ENCODE peak calls at places on chromosomes 7 and 10, in ten cellular contexts. G is activated CD8-positive, alpha-beta T cell treated with anti-CD3 and anti-CD28 coated beads for 36 hours; P is osteocyte; F is AG10803; N is left kidney; A is thyroid gland; R is ovary; I is NCI-H748 treated with DMSO at 0.1 percent for 48 hours; L is posterior vena cava; K is GM04503. O is an unnamed sample.

GRCh38 chr7:155584763-155585531 is 38.6 kb upstream of the CNPY1 start:
- DNase-seq in G (no peak), P (no peak), F (no peak), N (peak), A (no peak), R (peak), I (no peak), L (peak), K (no peak), O (no peak)

GRCh38 chr10:45374451-45375052 is 536 bp downstream of the ALOX5 start:
- DNase-seq in G (no peak), P (no peak), F (no peak), N (peak), A (peak), R (no peak), I (no peak), L (peak), K (no peak), O (no peak)

GRCh38 chr10:47039558-47039905 is 128.3 kb downstream of the PTPN20 start:
- DNase-seq in G (no peak), P (no peak), F (no peak), N (peak), A (no peak), R (peak), I (no peak), L (no peak), K (no peak), O (no peak)

GRCh38 chr10:28054211-28054888 is 55.5 kb upstream of the ODAD2 start:
- DNase-seq in G (no peak), P (no peak), F (peak), N (no peak), A (no peak), R (no peak), I (no peak), L (no peak), K (peak), O (no peak)

GRCh38 chr7:142868188-142868811 is 13.4 kb downstream of the EPHB6 start:
- DNase-seq in G (no peak), P (no peak), F (no peak), N (no peak), A (no peak), R (no peak), I (no peak), L (no peak), K (no peak), O (no peak)

GRCh38 chr10:93745411-93746065 is 12.2 kb upstream of the LGI1 start:
- DNase-seq in G (no peak), P (no peak), F (peak), N (peak), A (no peak), R (no peak), I (no peak), L (no peak), K (no peak), O (no peak)

GRCh38 chr7:107469836-107470416 is at the start of gene GPR22:
- DNase-seq in G (no peak), P (no peak), F (no peak), N (no peak), A (no peak), R (no peak), I (no peak), L (no peak), K (no peak), O (no peak)

GRCh38 chr10:30127120-30127541 is 67.7 kb upstream of the JCAD start:
- DNase-seq in G (no peak), P (no peak), F (peak), N (no peak), A (no peak), R (no peak), I (no peak), L (no peak), K (peak), O (no peak)

GRCh38 chr7:73948287-73948686 is 79.7 kb upstream of the ELN start:
- DNase-seq in G (no peak), P (no peak), F (no peak), N (no peak), A (no peak), R (no peak), I (no peak), L (no peak), K (no peak), O (no peak)

GRCh38 chr7:45987521-45988290 is 66.6 kb upstream of the IGFBP3 start:
- DNase-seq in G (no peak), P (peak), F (no peak), N (no peak), A (no peak), R (no peak), I (no peak), L (no peak), K (no peak), O (no peak)

GRCh38 chr7:157702311-157703023 is 365.7 kb downstream of the DNAJB6 start:
- DNase-seq in G (no peak), P (peak), F (no peak), N (no peak), A (no peak), R (no peak), I (no peak), L (peak), K (no peak), O (no peak)

GRCh38 chr10:72276421-72277339 is 3.0 kb downstream of the DDIT4 start:
- DNase-seq in G (peak), P (no peak), F (peak), N (no peak), A (peak), R (peak), I (no peak), L (no peak), K (no peak), O (peak)

GRCh38 chr10:100508691-100509150 is 10.9 kb downstream of the SEC31B start:
- DNase-seq in G (peak), P (no peak), F (peak), N (peak), A (no peak), R (no peak), I (peak), L (no peak), K (no peak), O (no peak)

GRCh38 chr10:63783882-63784281 is 262.7 kb downstream of the REEP3 start:
- DNase-seq in G (no peak), P (no peak), F (no peak), N (no peak), A (no peak), R (no peak), I (no peak), L (no peak), K (no peak), O (no peak)

GRCh38 chr10:87816842-87817178 is 1.2 kb downstream of the ATAD1 start:
- DNase-seq in G (no peak), P (no peak), F (no peak), N (no peak), A (no peak), R (no peak), I (no peak), L (no peak), K (no peak), O (no peak)

GRCh38 chr10:42987121-42987541 is 89.7 kb upstream of the RET start:
- DNase-seq in G (peak), P (no peak), F (no peak), N (no peak), A (no peak), R (peak), I (no peak), L (peak), K (no peak), O (no peak)

GRCh38 chr10:118754556-118755423 is at the start of gene CACUL1:
- DNase-seq in G (peak), P (peak), F (peak), N (peak), A (peak), R (peak), I (peak), L (peak), K (peak), O (peak)

GRCh38 chr7:78473902-78474301 is 675.3 kb downstream of the PHTF2 start:
- DNase-seq in G (no peak), P (no peak), F (no peak), N (peak), A (no peak), R (no peak), I (no peak), L (no peak), K (no peak), O (no peak)

GRCh38 chr7:165661-166369 is 26.6 kb upstream of the FAM20C start:
- DNase-seq in G (no peak), P (no peak), F (no peak), N (peak), A (no peak), R (peak), I (no peak), L (peak), K (no peak), O (no peak)

GRCh38 chr10:13877154-13877909 is 290.6 kb downstream of the PRPF18 start:
- DNase-seq in G (no peak), P (no peak), F (peak), N (peak), A (peak), R (no peak), I (no peak), L (peak), K (peak), O (no peak)

GRCh38 chr10:93357680-93358079 is 124.5 kb downstream of the MYOF start:
- DNase-seq in G (peak), P (no peak), F (peak), N (peak), A (no peak), R (no peak), I (peak), L (no peak), K (no peak), O (peak)

GRCh38 chr7:35975851-35976454 is 175.1 kb downstream of the SEPTIN7 start:
- DNase-seq in G (peak), P (no peak), F (peak), N (peak), A (peak), R (no peak), I (peak), L (no peak), K (peak), O (peak)

GRCh38 chr10:14822879-14823755 is 14.7 kb downstream of the CDNF start:
- DNase-seq in G (peak), P (no peak), F (peak), N (peak), A (peak), R (no peak), I (no peak), L (no peak), K (no peak), O (peak)

GRCh38 chr7:19916011-19916410 is 142.6 kb upstream of the TMEM196 start:
- DNase-seq in G (no peak), P (no peak), F (peak), N (no peak), A (no peak), R (no peak), I (no peak), L (no peak), K (peak), O (no peak)

GRCh38 chr7:7792089-7792488 is 73.7 kb upstream of the RPA3 start:
- DNase-seq in G (no peak), P (no peak), F (peak), N (no peak), A (no peak), R (no peak), I (no peak), L (no peak), K (no peak), O (no peak)

GRCh38 chr7:73342645-73343044 is 14.7 kb downstream of the FKBP6 start:
- DNase-seq in G (no peak), P (no peak), F (peak), N (peak), A (no peak), R (no peak), I (no peak), L (no peak), K (no peak), O (peak)

GRCh38 chr7:78134256-78134655 is 335.7 kb downstream of the PHTF2 start:
- DNase-seq in G (peak), P (no peak), F (peak), N (peak), A (no peak), R (no peak), I (peak), L (no peak), K (no peak), O (peak)

GRCh38 chr10:96448558-96448957 is 65.2 kb downstream of the TLL2 start:
- DNase-seq in G (no peak), P (peak), F (no peak), N (no peak), A (no peak), R (no peak), I (no peak), L (no peak), K (no peak), O (no peak)

GRCh38 chr7:39950473-39951155 is 558 bp downstream of the CDK13 start:
- DNase-seq in G (peak), P (no peak), F (peak), N (peak), A (peak), R (no peak), I (peak), L (peak), K (no peak), O (peak)

GRCh38 chr10:930415-931325 is 835 bp downstream of the LARP4B start:
- DNase-seq in G (peak), P (no peak), F (peak), N (peak), A (peak), R (peak), I (peak), L (peak), K (peak), O (no peak)

GRCh38 chr7:106542550-106543220 is 118.3 kb downstream of the CCDC71L start:
- DNase-seq in G (peak), P (peak), F (peak), N (peak), A (peak), R (peak), I (peak), L (no peak), K (peak), O (peak)

GRCh38 chr10:69847883-69848282 is 46.2 kb downstream of the COL13A1 start:
- DNase-seq in G (no peak), P (no peak), F (peak), N (peak), A (no peak), R (no peak), I (no peak), L (no peak), K (no peak), O (no peak)

GRCh38 chr7:47968852-47969774 is 10.3 kb downstream of the HUS1 start:
- DNase-seq in G (peak), P (no peak), F (peak), N (peak), A (peak), R (peak), I (peak), L (no peak), K (no peak), O (peak)